ENCODE peak calls at places on chromosomes 5 and 9, in four cellular contexts. One of them, this sample, is unnamed.
A peak's percentile ranks its signal among the peaks of the same experiment; 100 is the strongest.

GRCh38 chr9:85667374-85667773 is 74.4 kb downstream of the AGTPBP1 start:
- DNase-seq in HepG2: no peak
- DNase-seq in GM12878: no peak
- DNase-seq in K562: no peak
- DNase-seq in this sample: no peak

GRCh38 chr9:101877439-101877838 is 139.0 kb upstream of the GRIN3A start:
- DNase-seq in K562: no peak
- DNase-seq in GM12878: no peak
- DNase-seq in HepG2: no peak
- DNase-seq in this sample: no peak

GRCh38 chr5:154842689-154843530 is 7.5 kb downstream of the FAXDC2 start:
- DNase-seq in GM12878: no peak
- DNase-seq in HepG2: peak; percentile 90
- DNase-seq in K562: no peak
- DNase-seq in this sample: no peak

GRCh38 chr5:152472096-152472495 is 67.0 kb upstream of the NMUR2 start:
- DNase-seq in GM12878: no peak
- DNase-seq in K562: no peak
- DNase-seq in HepG2: no peak
- DNase-seq in this sample: no peak

GRCh38 chr5:168607946-168608345 is 28.8 kb upstream of the PANK3 start:
- DNase-seq in HepG2: no peak
- DNase-seq in GM12878: no peak
- DNase-seq in K562: no peak
- DNase-seq in this sample: no peak

GRCh38 chr5:10645671-10646070 is 81.8 kb downstream of the ANKRD33B start:
- DNase-seq in GM12878: no peak
- DNase-seq in K562: no peak
- DNase-seq in HepG2: no peak
- DNase-seq in this sample: no peak

GRCh38 chr5:181243521-181244307 is at the start of gene RACK1:
- DNase-seq in HepG2: peak; percentile 87
- DNase-seq in K562: peak; percentile 67
- DNase-seq in GM12878: peak; percentile 89
- DNase-seq in this sample: peak; percentile 83

GRCh38 chr5:122653087-122654017 is 121.5 kb upstream of the SNX2 start:
- DNase-seq in HepG2: no peak
- DNase-seq in GM12878: no peak
- DNase-seq in K562: no peak
- DNase-seq in this sample: no peak

GRCh38 chr9:71937070-71937625 is 25.7 kb downstream of the C9orf85 start:
- DNase-seq in HepG2: no peak
- DNase-seq in GM12878: no peak
- DNase-seq in K562: no peak
- DNase-seq in this sample: no peak

GRCh38 chr5:69492391-69493234 is at the start of gene OCLN:
- DNase-seq in GM12878: no peak
- DNase-seq in HepG2: peak; percentile 78
- DNase-seq in K562: peak; percentile 17
- DNase-seq in this sample: peak; percentile 87

GRCh38 chr5:76371955-76372319 is 31.1 kb upstream of the IQGAP2 start:
- DNase-seq in HepG2: peak; percentile 45
- DNase-seq in K562: no peak
- DNase-seq in GM12878: no peak
- DNase-seq in this sample: no peak

GRCh38 chr9:126985870-126986498 is 71.4 kb downstream of the RALGPS1 start:
- DNase-seq in GM12878: peak; percentile 92
- DNase-seq in HepG2: peak; percentile 5
- DNase-seq in K562: no peak
- DNase-seq in this sample: peak; percentile 67

GRCh38 chr5:128252196-128252595 is 168.6 kb downstream of the SLC12A2 start:
- DNase-seq in HepG2: no peak
- DNase-seq in GM12878: no peak
- DNase-seq in K562: no peak
- DNase-seq in this sample: no peak

GRCh38 chr5:42912184-42912766 is 100.6 kb upstream of the SELENOP start:
- DNase-seq in GM12878: no peak
- DNase-seq in HepG2: peak; percentile 25
- DNase-seq in K562: no peak
- DNase-seq in this sample: peak; percentile 57

GRCh38 chr9:83266618-83267543 is 203.9 kb upstream of the RASEF start:
- DNase-seq in GM12878: no peak
- DNase-seq in K562: no peak
- DNase-seq in HepG2: peak; percentile 78
- DNase-seq in this sample: no peak

GRCh38 chr5:105544300-105544699 is 1981.7 kb upstream of the NUDT12 start:
- DNase-seq in HepG2: no peak
- DNase-seq in GM12878: no peak
- DNase-seq in K562: no peak
- DNase-seq in this sample: no peak

GRCh38 chr9:126431112-126431742 is 104.6 kb downstream of the MVB12B start:
- DNase-seq in K562: no peak
- DNase-seq in GM12878: no peak
- DNase-seq in HepG2: no peak
- DNase-seq in this sample: no peak

GRCh38 chr9:8733096-8733954 is 933.7 kb upstream of the DMAC1 start:
- DNase-seq in K562: no peak
- DNase-seq in GM12878: no peak
- DNase-seq in HepG2: no peak
- DNase-seq in this sample: no peak

GRCh38 chr9:20504930-20505329 is 117.4 kb downstream of the MLLT3 start:
- DNase-seq in GM12878: no peak
- DNase-seq in HepG2: no peak
- DNase-seq in K562: no peak
- DNase-seq in this sample: no peak

GRCh38 chr9:21968331-21969010 is 25.7 kb downstream of the CDKN2A start:
- DNase-seq in GM12878: no peak
- DNase-seq in K562: no peak
- DNase-seq in HepG2: no peak
- DNase-seq in this sample: no peak

GRCh38 chr5:121748690-121749089 is 103.0 kb upstream of the FTMT start:
- DNase-seq in K562: no peak
- DNase-seq in HepG2: no peak
- DNase-seq in GM12878: no peak
- DNase-seq in this sample: no peak

GRCh38 chr5:132271251-132272246 is 14.1 kb downstream of the PDLIM4 start:
- DNase-seq in GM12878: no peak
- DNase-seq in HepG2: no peak
- DNase-seq in K562: no peak
- DNase-seq in this sample: no peak

GRCh38 chr5:128869970-128870747 is 95.1 kb upstream of the SLC27A6 start:
- DNase-seq in GM12878: no peak
- DNase-seq in HepG2: no peak
- DNase-seq in K562: no peak
- DNase-seq in this sample: no peak

GRCh38 chr9:12643686-12644085 is 49.5 kb upstream of the TYRP1 start:
- DNase-seq in HepG2: no peak
- DNase-seq in K562: no peak
- DNase-seq in GM12878: no peak
- DNase-seq in this sample: no peak

GRCh38 chr5:12016149-12016740 is 112.0 kb upstream of the CTNND2 start:
- DNase-seq in HepG2: no peak
- DNase-seq in K562: no peak
- DNase-seq in GM12878: no peak
- DNase-seq in this sample: no peak

GRCh38 chr9:110638381-110638954 is 30.1 kb upstream of the MUSK start:
- DNase-seq in HepG2: no peak
- DNase-seq in GM12878: no peak
- DNase-seq in K562: no peak
- DNase-seq in this sample: no peak

GRCh38 chr5:176894298-176894697 is 4.8 kb downstream of the HK3 start:
- DNase-seq in K562: no peak
- DNase-seq in HepG2: no peak
- DNase-seq in GM12878: no peak
- DNase-seq in this sample: no peak

GRCh38 chr5:148554621-148555020 is 99.7 kb downstream of the HTR4 start:
- DNase-seq in K562: no peak
- DNase-seq in HepG2: no peak
- DNase-seq in GM12878: no peak
- DNase-seq in this sample: no peak

GRCh38 chr5:16617272-16617973 is 626 bp upstream of the RETREG1 start:
- DNase-seq in HepG2: no peak
- DNase-seq in K562: no peak
- DNase-seq in GM12878: no peak
- DNase-seq in this sample: no peak

GRCh38 chr5:167763772-167764171 is 527.7 kb upstream of the WWC1 start:
- DNase-seq in GM12878: no peak
- DNase-seq in K562: no peak
- DNase-seq in HepG2: no peak
- DNase-seq in this sample: no peak

GRCh38 chr9:104586496-104587180 is 12.6 kb downstream of the OR13C5 start:
- DNase-seq in GM12878: no peak
- DNase-seq in HepG2: no peak
- DNase-seq in K562: no peak
- DNase-seq in this sample: no peak

GRCh38 chr9:136604823-136605525 is 57.7 kb upstream of the EGFL7 start:
- DNase-seq in HepG2: no peak
- DNase-seq in GM12878: no peak
- DNase-seq in K562: no peak
- DNase-seq in this sample: no peak

GRCh38 chr5:34804398-34804797 is 34.6 kb upstream of the TTC23L start:
- DNase-seq in HepG2: no peak
- DNase-seq in K562: no peak
- DNase-seq in GM12878: no peak
- DNase-seq in this sample: no peak

GRCh38 chr5:43044181-43044914 is 4.2 kb upstream of the ANXA2R start:
- DNase-seq in K562: no peak
- DNase-seq in HepG2: no peak
- DNase-seq in GM12878: no peak
- DNase-seq in this sample: no peak

GRCh38 chr5:78600656-78601452 is 47.7 kb downstream of the LHFPL2 start:
- DNase-seq in K562: no peak
- DNase-seq in HepG2: no peak
- DNase-seq in GM12878: no peak
- DNase-seq in this sample: peak; percentile 27

GRCh38 chr5:66826696-66827095 is 230.5 kb downstream of the MAST4 start:
- DNase-seq in HepG2: no peak
- DNase-seq in GM12878: no peak
- DNase-seq in K562: no peak
- DNase-seq in this sample: no peak

GRCh38 chr5:66828551-66829421 is 232.6 kb downstream of the MAST4 start:
- DNase-seq in HepG2: peak; percentile 7
- DNase-seq in GM12878: no peak
- DNase-seq in K562: no peak
- DNase-seq in this sample: no peak

GRCh38 chr5:66828046-66828550 is 231.9 kb downstream of the MAST4 start:
- DNase-seq in K562: no peak
- DNase-seq in GM12878: no peak
- DNase-seq in HepG2: no peak
- DNase-seq in this sample: no peak

GRCh38 chr5:66830636-66831035 is 234.4 kb downstream of the MAST4 start:
- DNase-seq in HepG2: no peak
- DNase-seq in GM12878: no peak
- DNase-seq in K562: no peak
- DNase-seq in this sample: no peak

DNA sequence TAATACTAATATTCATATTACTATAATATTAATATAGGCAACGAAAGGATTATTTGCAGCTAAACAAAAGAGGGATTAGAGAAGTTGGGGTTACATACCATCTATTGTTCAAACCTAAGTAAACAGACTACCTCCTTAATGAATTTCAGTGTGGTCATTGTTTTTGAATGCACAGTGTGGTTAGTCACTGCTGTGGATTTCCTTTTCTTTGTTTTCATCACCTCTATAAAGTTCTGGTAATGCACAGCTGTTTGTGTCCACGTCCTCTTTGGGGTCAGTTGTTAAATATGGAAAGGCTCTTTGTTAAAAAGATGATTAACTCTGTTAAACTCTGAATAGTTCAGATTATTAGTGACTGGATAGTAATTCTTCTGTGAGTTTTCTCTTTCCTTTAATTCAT is 233.6 kb downstream of the MAST4 start:
- DNase-seq in K562: no peak
- DNase-seq in HepG2: no peak
- DNase-seq in GM12878: no peak
- DNase-seq in this sample: no peak
- TF ChIP-seq CHD2 in K562: no peak
- TF ChIP-seq CHD2 in HepG2: no peak
- TF ChIP-seq CHD2 in GM12878: no peak
- TF ChIP-seq CHD2 in this sample: no peak

DNA sequence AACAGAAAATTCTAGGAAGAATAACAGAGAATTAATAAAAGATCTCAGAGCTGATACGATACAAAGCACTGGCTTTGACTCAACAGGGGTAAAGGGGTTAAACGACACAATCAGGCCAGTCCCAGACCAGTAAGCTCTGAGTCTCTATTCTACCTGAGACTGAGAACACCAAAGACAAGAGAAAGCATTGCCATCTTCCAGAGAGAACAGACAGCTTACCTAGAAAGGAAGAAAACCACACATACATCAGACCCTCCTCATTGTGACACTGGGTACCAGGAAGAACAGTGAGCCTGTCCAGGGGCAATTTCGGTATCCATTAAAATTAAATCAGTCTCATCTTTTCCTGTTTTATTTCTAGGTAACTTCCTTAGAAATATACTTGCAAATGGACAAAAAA is 41.1 kb downstream of the MRPL36 start:
- DNase-seq in GM12878: no peak
- DNase-seq in K562: no peak
- DNase-seq in HepG2: no peak
- DNase-seq in this sample: no peak
- TF ChIP-seq POLR2AphosphoS2 in GM12878: no peak
- TF ChIP-seq POLR2AphosphoS2 in K562: no peak
- TF ChIP-seq POLR2AphosphoS2 in HepG2: no peak
- TF ChIP-seq POLR2AphosphoS2 in this sample: no peak

GRCh38 chr5:92838253-92838652 is 742.8 kb downstream of the NR2F1-AS1 start:
- DNase-seq in K562: no peak
- DNase-seq in HepG2: peak; percentile 37
- DNase-seq in GM12878: no peak
- DNase-seq in this sample: peak; percentile 50
- TF ChIP-seq CHD2 in K562: no peak
- TF ChIP-seq CHD2 in HepG2: no peak
- TF ChIP-seq CHD2 in GM12878: no peak
- TF ChIP-seq CHD2 in this sample: no peak

DNA sequence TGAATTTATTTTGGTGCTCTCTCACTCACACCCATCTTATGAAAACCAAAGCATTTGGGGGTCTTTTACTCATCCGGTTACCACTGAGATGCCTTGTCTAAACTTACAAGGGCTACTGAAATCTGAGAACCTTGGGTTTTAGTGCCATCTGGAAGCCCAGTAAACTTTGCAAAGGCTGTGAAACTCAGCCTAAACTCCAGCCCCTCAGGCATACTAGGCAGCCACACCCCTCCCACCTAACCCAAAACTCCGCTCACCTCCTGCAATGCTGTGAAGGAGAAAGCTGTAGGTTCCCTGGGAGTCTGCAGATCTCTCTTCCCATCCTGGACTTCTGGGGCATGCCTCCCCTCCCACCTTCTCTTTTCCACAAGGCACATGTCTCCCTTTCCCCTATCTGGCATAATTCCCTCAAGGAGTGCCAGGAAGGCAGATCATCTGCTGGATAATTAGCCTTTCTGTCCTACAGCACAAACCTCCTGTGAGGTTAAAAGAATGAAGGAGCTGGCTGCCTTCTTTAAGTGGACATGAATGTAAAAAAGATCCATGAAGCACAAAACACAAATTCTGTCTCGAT is 71.5 kb upstream of the ANXA1 start:
- DNase-seq in GM12878: no peak
- DNase-seq in K562: no peak
- DNase-seq in HepG2: no peak
- DNase-seq in this sample: no peak
- TF ChIP-seq POLR2AphosphoS2 in GM12878: no peak
- TF ChIP-seq POLR2AphosphoS2 in K562: no peak
- TF ChIP-seq POLR2AphosphoS2 in HepG2: no peak
- TF ChIP-seq POLR2AphosphoS2 in this sample: no peak

GRCh38 chr9:123395276-123396006 is 39.4 kb downstream of the CRB2 start:
- DNase-seq in K562: no peak
- DNase-seq in HepG2: no peak
- DNase-seq in GM12878: no peak
- DNase-seq in this sample: no peak
- TF ChIP-seq CHD2 in K562: no peak
- TF ChIP-seq CHD2 in HepG2: no peak
- TF ChIP-seq CHD2 in GM12878: no peak
- TF ChIP-seq CHD2 in this sample: no peak